ENCODE peak calls at places on chromosome 13, in seven cellular contexts. F, J, Y, O, D, G and Q are unnamed samples.

GRCh38 chr13:19345916-19346422 is 164.3 kb upstream of the TUBA3C start:
- DNase-seq in Y (no peak), D (no peak), G (no peak), J (no peak), O (no peak), F (no peak), Q (no peak)

GRCh38 chr13:77389617-77389984 is 62.7 kb upstream of the MYCBP2 start:
- DNase-seq in D (no peak), O (no peak), G (no peak), F (no peak), J (no peak), Y (no peak), Q (no peak)

GRCh38 chr13:100600461-100600860 is 11.9 kb upstream of the GGACT start:
- DNase-seq in J (no peak), O (no peak), G (no peak), D (no peak), Y (no peak), F (no peak), Q (no peak)

GRCh38 chr13:43755844-43756243 is 30.9 kb downstream of the ENOX1 start:
- DNase-seq in O (no peak), F (no peak), G (no peak), Y (no peak), D (no peak), J (no peak), Q (no peak)

GRCh38 chr13:35953537-35954206 is 177.5 kb downstream of the DCLK1 start:
- DNase-seq in O (peak), F (peak), G (peak), Y (no peak), D (no peak), J (no peak), Q (no peak)

GRCh38 chr13:107466326-107466725 is 749.0 kb downstream of the LIG4 start:
- DNase-seq in F (peak), J (no peak), G (no peak), D (no peak), O (no peak), Y (no peak), Q (peak)

GRCh38 chr13:102642029-102642428 is 45.2 kb downstream of the TPP2 start:
- DNase-seq in G (peak), D (no peak), O (no peak), F (no peak), J (no peak), Y (no peak), Q (no peak)

GRCh38 chr13:99383946-99384345 is 76.7 kb upstream of the GPR183 start:
- DNase-seq in F (no peak), D (no peak), O (no peak), Y (no peak), J (no peak), G (no peak), Q (no peak)

GRCh38 chr13:88622362-88622973 is 951.3 kb downstream of the SLITRK5 start:
- DNase-seq in D (no peak), Y (no peak), O (no peak), J (no peak), G (no peak), F (no peak), Q (no peak)

GRCh38 chr13:28494537-28494860 is 429 bp downstream of the FLT1 start:
- DNase-seq in Y (no peak), O (no peak), J (no peak), G (no peak), D (no peak), F (no peak), Q (no peak)

GRCh38 chr13:104491951-104492350 is 1425.7 kb upstream of the SLC10A2 start:
- DNase-seq in G (no peak), D (no peak), J (no peak), O (no peak), F (no peak), Y (no peak), Q (no peak)

GRCh38 chr13:83883061-83883523 is 818 bp upstream of the SLITRK1 start:
- DNase-seq in F (no peak), J (no peak), Y (no peak), G (no peak), O (no peak), D (no peak), Q (no peak)

GRCh38 chr13:34608326-34608725 is 333.7 kb upstream of the NBEA start:
- DNase-seq in D (no peak), G (no peak), O (no peak), F (no peak), Y (no peak), J (no peak), Q (no peak)

GRCh38 chr13:26515721-26516120 is 41.8 kb upstream of the WASF3 start:
- DNase-seq in D (no peak), J (no peak), Y (no peak), G (no peak), F (no peak), O (no peak), Q (no peak)

GRCh38 chr13:19767966-19768365 is 14.8 kb downstream of the PSPC1 start:
- DNase-seq in D (no peak), J (no peak), Y (no peak), G (no peak), O (no peak), F (no peak), Q (no peak)

GRCh38 chr13:53368948-53369347 is 340.3 kb downstream of the OLFM4 start:
- DNase-seq in O (no peak), G (peak), F (no peak), D (no peak), Y (no peak), J (no peak), Q (no peak)

GRCh38 chr13:104385409-104385808 is 1319.2 kb upstream of the SLC10A2 start:
- DNase-seq in F (peak), D (no peak), J (no peak), G (no peak), O (no peak), Y (no peak), Q (no peak)

GRCh38 chr13:101640797-101641400 is 188.4 kb downstream of the ITGBL1 start:
- DNase-seq in Y (no peak), O (no peak), D (no peak), G (no peak), F (peak), J (no peak), Q (peak)